ENCODE peak calls at places on chromosomes 2 and 18, in four cellular contexts. T is CD8-positive, alpha-beta T cell; J is thyroid gland; S is HCT116. D is an unnamed sample.

GRCh38 chr2:25714740-25715139 is 41.4 kb upstream of the DTNB start:
- DNase-seq in S (no peak), T (no peak), J (no peak), D (no peak)

GRCh38 chr2:108917078-108917440 is 72.0 kb downstream of the EDAR start:
- DNase-seq in T (no peak), J (peak; percentile 14), S (no peak), D (no peak)

GRCh38 chr18:50558948-50559749 is 738 bp upstream of the MAPK4 start:
- DNase-seq in S (no peak), T (no peak), J (peak; percentile 46), D (no peak)

GRCh38 chr2:52895726-52896340 is 871.8 kb upstream of the CHAC2 start:
- DNase-seq in T (no peak), S (no peak), J (no peak), D (no peak)

GRCh38 chr18:40109251-40110049 is 1845.6 kb upstream of the PIK3C3 start:
- DNase-seq in S (no peak), T (no peak), J (no peak), D (no peak)

GRCh38 chr18:60096428-60096827 is 196.6 kb downstream of the PMAIP1 start:
- DNase-seq in T (no peak), S (no peak), J (no peak), D (no peak)

GRCh38 chr2:127448526-127448925 is 30.3 kb downstream of the PROC start:
- DNase-seq in S (no peak), J (no peak), T (no peak), D (no peak)

GRCh38 chr18:41372266-41372665 is 582.8 kb upstream of the PIK3C3 start:
- DNase-seq in J (no peak), T (no peak), S (no peak), D (no peak)

GRCh38 chr18:59268722-59269562 is 4.3 kb downstream of the RAX start:
- DNase-seq in S (no peak), J (peak; percentile 28), T (no peak), D (no peak)

GRCh38 chr2:182634386-182634785 is 81.7 kb upstream of the DNAJC10 start:
- DNase-seq in S (no peak), J (no peak), T (no peak), D (no peak)

GRCh38 chr2:144520718-144521487 is 984 bp upstream of the ZEB2 start:
- DNase-seq in J (no peak), S (no peak), T (no peak), D (no peak)

GRCh38 chr2:179613299-179613651 is 248.1 kb downstream of the ZNF385B start:
- DNase-seq in S (no peak), J (no peak), T (no peak), D (no peak)

GRCh38 chr2:15826273-15826717 is 114.1 kb upstream of the MYCN start:
- DNase-seq in S (no peak), J (no peak), T (no peak), D (no peak)

GRCh38 chr2:11343344-11343625 is 1.2 kb downstream of the ROCK2 start:
- DNase-seq in T (no peak), S (peak; percentile 18), J (no peak), D (no peak)

GRCh38 chr18:12310762-12311161 is 2.7 kb downstream of the TUBB6 start:
- DNase-seq in S (no peak), T (no peak), J (no peak), D (no peak)

GRCh38 chr2:118589726-118590125 is 257.7 kb downstream of the EN1 start:
- DNase-seq in T (no peak), S (no peak), J (no peak), D (no peak)

GRCh38 chr2:189276277-189276676 is 96.7 kb upstream of the COL5A2 start:
- DNase-seq in S (no peak), J (no peak), T (no peak), D (no peak)

GRCh38 chr2:209977386-209978239 is 24.8 kb upstream of the RPE start:
- DNase-seq in T (no peak), S (peak; percentile 28), J (no peak), D (no peak)

GRCh38 chr2:129894616-129895015 is 84.8 kb upstream of the RAB6C start:
- DNase-seq in J (no peak), S (no peak), T (peak; percentile 34), D (no peak)

GRCh38 chr2:200756618-200757321 is 54.9 kb upstream of the BZW1 start:
- DNase-seq in S (no peak), J (no peak), T (no peak), D (no peak)

GRCh38 chr2:229714080-229714735 is at the start of gene DNER:
- DNase-seq in T (no peak), J (no peak), S (no peak), D (no peak)

GRCh38 chr2:223580951-223581350 is 21.2 kb downstream of the SCG2 start:
- DNase-seq in S (no peak), T (no peak), J (peak; percentile 5), D (no peak)

GRCh38 chr2:108987111-108987510 is 1.9 kb downstream of the EDAR start:
- DNase-seq in J (no peak), S (no peak), T (no peak), D (no peak)

GRCh38 chr2:208488668-208489564 is 82.3 kb downstream of the PTH2R start:
- DNase-seq in J (no peak), T (no peak), S (no peak), D (no peak)

GRCh38 chr2:214265991-214266489 is 144.8 kb upstream of the VWC2L start:
- DNase-seq in J (no peak), S (no peak), T (no peak), D (no peak)

GRCh38 chr2:157809212-157809611 is 66.9 kb downstream of the ACVR1 start:
- DNase-seq in T (no peak), J (no peak), S (no peak), D (no peak)

GRCh38 chr2:224359569-224359968 is 42.3 kb downstream of the FAM124B start:
- DNase-seq in J (no peak), T (no peak), S (no peak), D (no peak)

GRCh38 chr2:148533685-148534084 is 110.9 kb upstream of the EPC2 start:
- DNase-seq in J (no peak), T (no peak), S (no peak), D (no peak)

GRCh38 chr18:56650944-56651770 is at the start of gene WDR7:
- DNase-seq in J (peak; percentile 99), S (peak; percentile 97), T (peak; percentile 93), D (peak; percentile 93)

GRCh38 chr18:56645415-56646016 is 5.6 kb upstream of the WDR7 start:
- DNase-seq in J (no peak), T (no peak), S (peak; percentile 26), D (no peak)

GRCh38 chr18:56648307-56648706 is 2.9 kb upstream of the WDR7 start:
- DNase-seq in T (no peak), J (no peak), S (no peak), D (no peak)

GRCh38 chr18:56650056-56650455 is 1.1 kb upstream of the WDR7 start:
- DNase-seq in J (no peak), T (no peak), S (no peak), D (no peak)

GRCh38 chr18:56647071-56647470 is 4.1 kb upstream of the WDR7 start:
- DNase-seq in S (no peak), T (no peak), J (no peak), D (no peak)
- H3K4me3 ChIP-seq in S (no peak overlapping the region), T (no peak overlapping the region), J (no peak overlapping the region), D (no peak overlapping the region)

GRCh38 chr2:120547662-120548061 is 188.0 kb upstream of the GLI2 start:
- DNase-seq in T (no peak), S (no peak), J (no peak), D (no peak)

GRCh38 chr2:120545521-120546076 is 190.1 kb upstream of the GLI2 start:
- DNase-seq in T (no peak), S (no peak), J (no peak), D (no peak)

GRCh38 chr2:120546077-120546864 is 189.4 kb upstream of the GLI2 start:
- DNase-seq in T (no peak), S (no peak), J (no peak), D (no peak)

GRCh38 chr2:120548627-120549026 is 187.0 kb upstream of the GLI2 start:
- DNase-seq in T (no peak), S (no peak), J (no peak), D (no peak)

DNA sequence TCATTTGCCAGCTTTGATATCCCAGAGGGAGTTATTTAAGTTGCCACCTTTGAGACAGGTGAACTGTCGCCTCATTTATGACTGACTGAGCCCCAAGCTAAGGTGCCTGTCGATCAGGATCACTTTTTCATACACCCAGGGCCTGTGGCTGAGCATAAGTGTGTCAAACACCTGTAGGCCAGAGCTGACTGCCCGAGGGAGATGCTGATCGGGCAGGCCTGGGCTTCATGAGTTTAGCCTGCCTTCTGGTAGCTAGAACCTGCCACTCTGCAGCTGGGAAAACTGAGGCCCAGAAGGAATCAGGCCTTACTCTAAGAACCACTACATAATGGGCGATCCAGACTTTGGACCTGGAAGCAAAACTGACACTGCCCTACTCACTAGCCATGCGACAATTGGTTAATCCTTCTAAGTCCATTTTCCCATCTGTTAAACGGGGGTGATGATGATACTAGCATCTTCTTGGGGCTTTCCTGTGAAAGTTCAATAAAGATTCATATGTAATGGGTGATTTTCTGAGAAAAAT is 188.7 kb upstream of the GLI2 start:
- DNase-seq in T (no peak), S (no peak), J (no peak), D (no peak)
- H3K4me1 ChIP-seq in T (no peaks in the 10 kb centered on the region), S (peaks cover 7% of the 10 kb centered on the region), J (peaks cover 43% of the 10 kb centered on the region), D (no peaks in the 10 kb centered on the region)

GRCh38 chr2:218962859-218963492 is 3.5 kb downstream of the CDK5R2 start:
- DNase-seq in S (peak; percentile 64), J (peak; percentile 76), T (peak; percentile 70), D (no peak)

GRCh38 chr2:218959761-218960195 is 312 bp downstream of the CDK5R2 start:
- DNase-seq in J (no peak), S (no peak), T (no peak), D (no peak)

GRCh38 chr2:218961651-218962570 is 2.4 kb downstream of the CDK5R2 start:
- DNase-seq in J (no peak), S (no peak), T (peak; percentile 40), D (no peak)

GRCh38 chr2:218960196-218961165 is 1.0 kb downstream of the CDK5R2 start:
- DNase-seq in T (no peak), J (no peak), S (no peak), D (no peak)

GRCh38 chr2:218961229-218961628 is 1.8 kb downstream of the CDK5R2 start:
- DNase-seq in T (no peak), J (no peak), S (no peak), D (no peak)
- H3K4me3 ChIP-seq in T (no peak overlapping the region), J (no peak overlapping the region), S (no peak overlapping the region), D (no peak overlapping the region)

GRCh38 chr2:54977149-54977548 is 73.1 kb downstream of the RTN4 start:
- DNase-seq in T (no peak), J (no peak), S (no peak), D (no peak)

GRCh38 chr2:54975598-54976507 is 74.4 kb downstream of the RTN4 start:
- DNase-seq in T (no peak), S (no peak), J (no peak), D (no peak)

GRCh38 chr2:54979645-54980044 is 70.6 kb downstream of the RTN4 start:
- DNase-seq in J (peak; percentile 83), S (no peak), T (no peak), D (no peak)

GRCh38 chr2:54969940-54970338 is 80.3 kb downstream of the RTN4 start:
- DNase-seq in T (no peak), J (no peak), S (no peak), D (no peak)

DNA sequence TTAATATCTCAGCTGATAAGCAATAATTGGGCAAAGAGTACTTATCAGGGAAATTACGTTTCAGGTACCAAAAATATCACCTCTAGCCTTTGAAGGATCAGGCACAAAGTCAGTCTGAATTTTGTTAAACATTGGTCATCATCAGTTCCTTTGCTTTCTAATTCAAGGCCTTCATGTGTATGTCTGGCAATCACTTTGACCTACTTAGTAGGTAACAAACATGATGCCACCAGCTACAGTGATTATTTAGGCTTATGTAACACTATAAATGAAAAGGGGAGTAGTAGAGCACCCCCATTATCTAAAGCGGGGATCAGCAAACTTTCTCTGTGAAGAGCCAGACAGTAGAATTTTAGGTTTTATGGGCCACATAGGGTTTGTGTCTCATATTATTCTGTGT is 75.1 kb downstream of the RTN4 start:
- DNase-seq in T (no peak), J (no peak), S (no peak), D (no peak)
- H3K4me1 ChIP-seq in T (no peaks in the 10 kb centered on the region), J (peaks cover 33% of the 10 kb centered on the region), S (no peaks in the 10 kb centered on the region), D (no peaks in the 10 kb centered on the region)